ENCODE peak calls at places on chromosome 18, in eight cellular contexts. One of them, this sample, is unnamed.
A peak's percentile ranks its signal among the peaks of the same experiment; 100 is the strongest.

GRCh38 chr18:56052202-56052601 is 464.2 kb upstream of the TCF4 start:
- DNase-seq in kidney epithelial cell: no peak
- DNase-seq in A549: no peak
- DNase-seq in HCT116: no peak
- DNase-seq in glutamatergic neuron: no peak
- DNase-seq in left lung: no peak
- DNase-seq in GM12865: no peak
- DNase-seq in WTC11: no peak
- DNase-seq in this sample: no peak

GRCh38 chr18:60962629-60963028 is 370.6 kb upstream of the CDH20 start:
- DNase-seq in glutamatergic neuron: no peak
- DNase-seq in left lung: no peak
- DNase-seq in A549: no peak
- DNase-seq in HCT116: no peak
- DNase-seq in GM12865: no peak
- DNase-seq in kidney epithelial cell: no peak
- DNase-seq in WTC11: no peak
- DNase-seq in this sample: no peak

GRCh38 chr18:59123588-59124369 is 15.9 kb upstream of the SEC11C start:
- DNase-seq in GM12865: peak; percentile 30
- DNase-seq in left lung: no peak
- DNase-seq in glutamatergic neuron: no peak
- DNase-seq in A549: peak; percentile 35
- DNase-seq in kidney epithelial cell: peak; percentile 86
- DNase-seq in WTC11: no peak
- DNase-seq in HCT116: no peak
- DNase-seq in this sample: no peak

GRCh38 chr18:66825347-66825746 is 221.5 kb upstream of the CDH19 start:
- DNase-seq in HCT116: no peak
- DNase-seq in glutamatergic neuron: no peak
- DNase-seq in left lung: no peak
- DNase-seq in WTC11: no peak
- DNase-seq in kidney epithelial cell: no peak
- DNase-seq in A549: no peak
- DNase-seq in GM12865: no peak
- DNase-seq in this sample: no peak

GRCh38 chr18:25786778-25787177 is 303.6 kb downstream of the SS18 start:
- DNase-seq in WTC11: no peak
- DNase-seq in kidney epithelial cell: peak; percentile 61
- DNase-seq in A549: no peak
- DNase-seq in left lung: no peak
- DNase-seq in HCT116: no peak
- DNase-seq in glutamatergic neuron: no peak
- DNase-seq in GM12865: no peak
- DNase-seq in this sample: no peak

GRCh38 chr18:77059294-77059916 is 73.2 kb downstream of the MBP start:
- DNase-seq in A549: peak; percentile 80
- DNase-seq in WTC11: peak; percentile 52
- DNase-seq in glutamatergic neuron: peak; percentile 45
- DNase-seq in kidney epithelial cell: no peak
- DNase-seq in left lung: no peak
- DNase-seq in GM12865: peak; percentile 83
- DNase-seq in HCT116: peak; percentile 67
- DNase-seq in this sample: peak; percentile 58

GRCh38 chr18:49728542-49728941 is 84.8 kb downstream of the ACAA2 start:
- DNase-seq in left lung: no peak
- DNase-seq in HCT116: peak; percentile 47
- DNase-seq in GM12865: peak; percentile 51
- DNase-seq in kidney epithelial cell: no peak
- DNase-seq in A549: peak; percentile 35
- DNase-seq in WTC11: peak; percentile 81
- DNase-seq in glutamatergic neuron: peak; percentile 58
- DNase-seq in this sample: peak; percentile 64

GRCh38 chr18:286515-287310 is 18.9 kb upstream of the THOC1 start:
- DNase-seq in HCT116: no peak
- DNase-seq in GM12865: no peak
- DNase-seq in WTC11: no peak
- DNase-seq in kidney epithelial cell: no peak
- DNase-seq in left lung: no peak
- DNase-seq in glutamatergic neuron: no peak
- DNase-seq in A549: peak; percentile 10
- DNase-seq in this sample: no peak

GRCh38 chr18:39945076-39945475 is 2010.0 kb upstream of the PIK3C3 start:
- DNase-seq in A549: no peak
- DNase-seq in GM12865: no peak
- DNase-seq in left lung: no peak
- DNase-seq in WTC11: no peak
- DNase-seq in glutamatergic neuron: no peak
- DNase-seq in HCT116: no peak
- DNase-seq in kidney epithelial cell: no peak
- DNase-seq in this sample: no peak

GRCh38 chr18:76620326-76620813 is 125.3 kb upstream of the ZNF516 start:
- DNase-seq in HCT116: peak; percentile 34
- DNase-seq in kidney epithelial cell: no peak
- DNase-seq in A549: no peak
- DNase-seq in left lung: peak; percentile 90
- DNase-seq in WTC11: peak; percentile 81
- DNase-seq in GM12865: peak; percentile 76
- DNase-seq in glutamatergic neuron: peak; percentile 77
- DNase-seq in this sample: peak; percentile 71

DNA sequence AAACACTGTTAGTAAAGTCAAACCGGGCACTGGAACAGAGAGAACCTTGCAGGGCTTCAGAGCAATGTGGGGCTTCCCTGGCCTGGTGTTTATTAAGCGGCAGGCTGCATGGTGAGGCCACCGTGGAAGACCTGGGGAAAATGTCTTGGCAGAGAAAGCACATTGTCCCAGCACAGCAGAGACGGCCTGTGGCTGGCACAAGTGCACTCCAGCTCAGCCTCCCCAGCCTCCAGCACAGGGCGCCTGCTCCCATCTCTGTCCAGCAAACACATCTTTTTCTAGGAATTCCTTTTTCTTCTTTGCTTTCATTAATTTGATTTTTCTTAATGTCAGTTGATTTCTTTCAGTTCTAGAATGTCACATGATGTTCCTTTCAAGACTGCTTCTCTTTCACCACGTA is 138.2 kb upstream of the NFATC1 start:
- DNase-seq in HCT116: no peak
- DNase-seq in GM12865: no peak
- DNase-seq in glutamatergic neuron: no peak
- DNase-seq in A549: no peak
- DNase-seq in WTC11: no peak
- DNase-seq in left lung: no peak
- DNase-seq in kidney epithelial cell: no peak
- DNase-seq in this sample: no peak
- TF ChIP-seq CTCF in HCT116: no peak
- TF ChIP-seq CTCF in GM12865: no peak
- TF ChIP-seq CTCF in glutamatergic neuron: no peak
- TF ChIP-seq CTCF in A549: no peak
- TF ChIP-seq CTCF in WTC11: no peak
- TF ChIP-seq CTCF in left lung: no peak
- TF ChIP-seq CTCF in kidney epithelial cell: no peak
- TF ChIP-seq CTCF in this sample: no peak

GRCh38 chr18:21823848-21824247 is 83.3 kb downstream of the MIB1 start:
- DNase-seq in WTC11: no peak
- DNase-seq in A549: no peak
- DNase-seq in glutamatergic neuron: no peak
- DNase-seq in GM12865: no peak
- DNase-seq in HCT116: no peak
- DNase-seq in left lung: no peak
- DNase-seq in kidney epithelial cell: no peak
- DNase-seq in this sample: no peak

GRCh38 chr18:21820811-21821143 is 80.2 kb downstream of the MIB1 start:
- DNase-seq in WTC11: no peak
- DNase-seq in glutamatergic neuron: no peak
- DNase-seq in left lung: no peak
- DNase-seq in A549: no peak
- DNase-seq in HCT116: no peak
- DNase-seq in GM12865: no peak
- DNase-seq in kidney epithelial cell: no peak
- DNase-seq in this sample: no peak

GRCh38 chr18:21826196-21826595 is 85.6 kb downstream of the MIB1 start:
- DNase-seq in HCT116: no peak
- DNase-seq in kidney epithelial cell: no peak
- DNase-seq in GM12865: peak; percentile 1
- DNase-seq in A549: no peak
- DNase-seq in WTC11: no peak
- DNase-seq in glutamatergic neuron: no peak
- DNase-seq in left lung: no peak
- DNase-seq in this sample: no peak

GRCh38 chr18:21815101-21815500 is 74.5 kb downstream of the MIB1 start:
- DNase-seq in kidney epithelial cell: no peak
- DNase-seq in HCT116: no peak
- DNase-seq in A549: no peak
- DNase-seq in WTC11: no peak
- DNase-seq in glutamatergic neuron: no peak
- DNase-seq in left lung: no peak
- DNase-seq in GM12865: no peak
- DNase-seq in this sample: no peak

DNA sequence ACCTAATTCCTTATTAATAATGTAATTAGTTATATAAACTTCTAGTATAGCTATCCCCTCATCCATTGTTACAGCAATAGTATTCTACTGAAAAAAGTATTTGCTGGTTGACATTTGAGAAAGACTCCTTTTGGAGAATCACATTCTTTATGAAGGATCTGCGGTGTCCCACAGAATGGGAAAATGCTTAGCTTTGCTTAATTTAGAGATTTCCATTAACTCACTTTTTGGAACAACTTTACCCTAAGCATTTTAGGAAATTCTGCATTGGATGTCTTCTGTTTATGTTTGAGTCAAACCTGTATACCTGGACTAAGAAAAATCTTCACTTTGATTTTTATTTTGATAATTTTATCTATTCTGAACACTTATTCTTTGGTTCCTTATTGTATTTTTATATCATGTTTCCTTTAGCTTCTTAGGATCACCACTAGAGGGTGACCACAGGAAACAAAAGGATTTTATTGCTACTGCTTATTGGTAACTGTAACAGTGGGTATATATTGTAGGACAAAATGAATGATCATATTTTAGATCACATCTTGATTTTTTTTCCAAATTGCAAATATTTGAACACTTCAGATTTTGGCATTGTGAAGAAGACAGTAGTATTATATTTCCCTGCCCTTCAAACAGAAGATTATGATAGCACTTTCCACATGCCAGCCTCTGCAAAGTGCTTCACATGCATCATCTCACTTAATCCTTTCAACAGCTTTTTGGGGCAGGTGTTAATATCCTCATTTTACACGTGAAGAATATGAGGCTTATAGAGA is 79.6 kb downstream of the MIB1 start:
- DNase-seq in HCT116: peak; percentile 7
- DNase-seq in WTC11: no peak
- DNase-seq in kidney epithelial cell: no peak
- DNase-seq in glutamatergic neuron: no peak
- DNase-seq in GM12865: peak; percentile 13
- DNase-seq in left lung: no peak
- DNase-seq in A549: peak; percentile 32
- DNase-seq in this sample: peak; percentile 13
- TF ChIP-seq CTCF in HCT116: peak; percentile 56
- TF ChIP-seq CTCF in WTC11: no peak
- TF ChIP-seq CTCF in kidney epithelial cell: peak; percentile 49
- TF ChIP-seq CTCF in glutamatergic neuron: peak; percentile 67
- TF ChIP-seq CTCF in GM12865: peak; percentile 21
- TF ChIP-seq CTCF in left lung: peak; percentile 30
- TF ChIP-seq CTCF in A549: peak; percentile 39
- TF ChIP-seq CTCF in this sample: peak; percentile 31

GRCh38 chr18:63071566-63072175 is 247.9 kb downstream of the BCL2 start:
- DNase-seq in WTC11: no peak
- DNase-seq in HCT116: no peak
- DNase-seq in kidney epithelial cell: peak; percentile 35
- DNase-seq in A549: no peak
- DNase-seq in left lung: no peak
- DNase-seq in glutamatergic neuron: no peak
- DNase-seq in GM12865: no peak
- DNase-seq in this sample: no peak

GRCh38 chr18:63070750-63071502 is 248.6 kb downstream of the BCL2 start:
- DNase-seq in glutamatergic neuron: no peak
- DNase-seq in GM12865: no peak
- DNase-seq in left lung: no peak
- DNase-seq in kidney epithelial cell: no peak
- DNase-seq in WTC11: no peak
- DNase-seq in A549: no peak
- DNase-seq in HCT116: no peak
- DNase-seq in this sample: no peak

GRCh38 chr18:63069496-63069895 is 250.1 kb downstream of the BCL2 start:
- DNase-seq in WTC11: no peak
- DNase-seq in HCT116: no peak
- DNase-seq in kidney epithelial cell: no peak
- DNase-seq in GM12865: no peak
- DNase-seq in left lung: no peak
- DNase-seq in A549: no peak
- DNase-seq in glutamatergic neuron: no peak
- DNase-seq in this sample: no peak

GRCh38 chr18:63074987-63075404 is 244.6 kb downstream of the BCL2 start:
- DNase-seq in glutamatergic neuron: peak; percentile 91
- DNase-seq in WTC11: peak; percentile 88
- DNase-seq in HCT116: peak; percentile 28
- DNase-seq in A549: peak; percentile 40
- DNase-seq in kidney epithelial cell: no peak
- DNase-seq in left lung: peak; percentile 96
- DNase-seq in GM12865: no peak
- DNase-seq in this sample: peak; percentile 49

GRCh38 chr18:63073481-63073880 is 246.1 kb downstream of the BCL2 start:
- DNase-seq in HCT116: no peak
- DNase-seq in kidney epithelial cell: no peak
- DNase-seq in WTC11: no peak
- DNase-seq in A549: peak; percentile 21
- DNase-seq in left lung: no peak
- DNase-seq in GM12865: peak; percentile 76
- DNase-seq in glutamatergic neuron: no peak
- DNase-seq in this sample: peak; percentile 69
- TF ChIP-seq CTCF in HCT116: no peak
- TF ChIP-seq CTCF in kidney epithelial cell: no peak
- TF ChIP-seq CTCF in WTC11: no peak
- TF ChIP-seq CTCF in A549: no peak
- TF ChIP-seq CTCF in left lung: no peak
- TF ChIP-seq CTCF in GM12865: peak; percentile 54
- TF ChIP-seq CTCF in glutamatergic neuron: no peak
- TF ChIP-seq CTCF in this sample: peak; percentile 71

DNA sequence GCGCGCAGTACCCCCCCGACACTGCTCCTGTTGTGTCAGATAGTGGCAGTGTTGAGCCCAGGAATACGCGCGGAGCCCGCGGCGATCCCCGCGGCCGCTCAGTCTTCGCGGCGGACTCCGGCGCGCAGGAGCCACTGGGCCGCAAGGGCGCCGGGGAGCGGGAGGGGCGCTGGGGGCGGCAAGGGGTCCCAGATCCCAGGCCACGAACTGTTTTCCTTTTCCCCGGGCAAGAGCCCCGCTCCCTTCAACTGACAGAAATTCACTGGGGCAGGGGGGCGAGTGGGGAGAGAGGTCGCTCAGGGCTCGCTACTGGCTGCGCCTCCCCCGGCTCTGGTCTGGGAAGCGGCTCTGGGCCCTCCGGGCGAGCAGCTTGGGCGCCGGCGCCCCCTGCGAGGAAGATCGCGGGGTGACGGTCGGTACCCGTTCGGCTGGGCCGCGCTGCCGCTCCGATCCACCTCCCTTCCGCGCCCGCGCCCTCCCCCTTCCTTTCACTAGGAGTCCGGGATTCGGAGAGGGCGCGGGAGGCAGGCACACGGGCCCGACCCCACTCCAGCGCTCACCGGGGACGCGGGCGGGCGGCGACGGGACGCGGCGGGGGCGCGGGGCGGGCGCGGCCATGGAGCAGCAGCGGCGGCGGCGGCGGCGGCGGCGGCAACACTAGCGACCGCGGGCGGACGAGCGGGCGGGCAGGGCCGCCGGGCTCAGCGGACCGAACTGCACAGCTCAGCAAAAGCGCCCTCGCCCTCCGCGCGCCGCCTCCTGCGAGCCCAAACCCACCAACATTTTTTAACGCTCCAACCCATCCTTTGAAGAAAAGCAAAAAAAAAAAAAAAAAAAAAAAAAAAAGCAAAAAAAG is 1.4 kb upstream of the SETBP1 start:
- DNase-seq in kidney epithelial cell: peak; percentile 44
- DNase-seq in HCT116: no peak
- DNase-seq in WTC11: peak; percentile 76
- DNase-seq in left lung: peak; percentile 91
- DNase-seq in A549: peak; percentile 75
- DNase-seq in GM12865: peak; percentile 93
- DNase-seq in glutamatergic neuron: peak; percentile 83
- DNase-seq in this sample: peak; percentile 93
- TF ChIP-seq CTCF in kidney epithelial cell: peak; percentile 61
- TF ChIP-seq CTCF in HCT116: no peak
- TF ChIP-seq CTCF in WTC11: no peak
- TF ChIP-seq CTCF in left lung: peak; percentile 71
- TF ChIP-seq CTCF in A549: peak; percentile 52
- TF ChIP-seq CTCF in GM12865: peak; percentile 65
- TF ChIP-seq CTCF in glutamatergic neuron: peak; percentile 44
- TF ChIP-seq CTCF in this sample: peak; percentile 88

This sample was measured in GM13977.